ENCODE peak calls at places on chromosomes 11 and 22, in seven cellular contexts. Y is HepG2, Q is HCT116, T is K562, O is SK-N-SH, X is H1, G is GM12878. U is an unnamed sample.

GRCh38 chr11:70517996-70518907 is 119.9 kb downstream of the CTTN start:
- DNase-seq in Y (no peak), Q (no peak), T (no peak), O (peak), X (no peak), G (no peak), U (peak)

GRCh38 chr11:64916040-64916847 is 765 bp downstream of the ATG2A start:
- DNase-seq in Y (peak), Q (no peak), T (peak), O (peak), X (no peak), G (no peak), U (peak)

GRCh38 chr22:43400449-43400848 is 11.4 kb upstream of the MPPED1 start:
- DNase-seq in Y (no peak), Q (no peak), T (no peak), O (no peak), X (no peak), G (no peak), U (no peak)

GRCh38 chr11:129866328-129866727 is 29.1 kb downstream of the NFRKB start:
- DNase-seq in Y (no peak), Q (no peak), T (peak), O (no peak), X (no peak), G (no peak), U (no peak)

GRCh38 chr11:70445091-70445490 is 46.8 kb downstream of the CTTN start:
- DNase-seq in Y (no peak), Q (no peak), T (no peak), O (no peak), X (no peak), G (no peak), U (no peak)

GRCh38 chr11:58286249-58286648 is 18.2 kb upstream of the OR10W1 start:
- DNase-seq in Y (peak), Q (peak), T (peak), O (peak), X (no peak), G (no peak), U (peak)

GRCh38 chr11:119446434-119446833 is 23.5 kb upstream of the THY1 start:
- DNase-seq in Y (no peak), Q (no peak), T (no peak), O (no peak), X (no peak), G (no peak), U (no peak)

GRCh38 chr11:2792376-2793250 is 92.8 kb upstream of the KCNQ1OT1 start:
- DNase-seq in Y (no peak), Q (no peak), T (no peak), O (no peak), X (no peak), G (no peak), U (no peak)

GRCh38 chr11:131809203-131809948 is 439.0 kb downstream of the NTM start:
- DNase-seq in Y (no peak), Q (no peak), T (no peak), O (no peak), X (no peak), G (no peak), U (no peak)

GRCh38 chr22:29079218-29079901 is 6.5 kb downstream of the KREMEN1 start:
- DNase-seq in Y (no peak), Q (no peak), T (peak), O (no peak), X (no peak), G (no peak), U (no peak)

GRCh38 chr22:29080061-29080975 is 7.5 kb downstream of the KREMEN1 start:
- DNase-seq in Y (no peak), Q (no peak), T (no peak), O (peak), X (no peak), G (no peak), U (no peak)

GRCh38 chr22:29082826-29083545 is 10.2 kb downstream of the KREMEN1 start:
- DNase-seq in Y (no peak), Q (no peak), T (no peak), O (no peak), X (no peak), G (no peak), U (no peak)

GRCh38 chr22:29081499-29082236 is 8.8 kb downstream of the KREMEN1 start:
- DNase-seq in Y (no peak), Q (no peak), T (no peak), O (no peak), X (no peak), G (no peak), U (no peak)

GRCh38 chr22:29083576-29084566 is 11.0 kb downstream of the KREMEN1 start:
- DNase-seq in Y (no peak), Q (no peak), T (peak), O (no peak), X (no peak), G (no peak), U (no peak)
- H3K4me3 ChIP-seq in Y (no peak), Q (no peak), T (no peak), O (no peak), X (no peak), G (no peak), U (no peak)

DNA sequence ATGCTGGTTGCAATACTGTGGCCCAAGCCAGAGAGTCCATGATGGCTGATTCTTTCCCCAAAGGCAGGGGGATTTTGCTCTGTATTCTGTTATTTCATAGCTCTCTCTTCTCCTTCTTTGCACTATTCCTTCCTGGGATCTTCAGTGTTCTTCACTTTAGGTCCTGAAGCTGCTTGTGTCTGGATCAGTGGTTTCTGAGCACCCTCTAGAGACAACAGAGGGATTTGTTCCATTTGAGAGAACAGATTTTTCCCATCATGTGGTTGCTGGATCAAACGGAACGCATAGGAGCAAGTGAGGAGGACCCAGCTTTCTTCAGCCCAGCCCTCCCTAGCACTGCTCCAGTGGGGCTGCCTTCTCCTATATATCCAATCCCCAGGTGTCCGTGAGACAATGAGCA is 68.7 kb upstream of the SYN3 start:
- DNase-seq in Y (peak), Q (no peak), T (no peak), O (peak), X (peak), G (no peak), U (no peak)
- TF ChIP-seq SIN3A in Y (no peak), Q (no peak), T (no peak), O (no peak), X (no peak), G (no peak), U (no peak)

GRCh38 chr11:103110406-103110805 is 1.2 kb downstream of the DYNC2H1 start:
- DNase-seq in Y (no peak), Q (no peak), T (no peak), O (no peak), X (no peak), G (no peak), U (no peak)
- H3K4me3 ChIP-seq in Y (no peak), Q (no peak), T (no peak), O (peak), X (no peak), G (no peak), U (peak)

GRCh38 chr22:32308191-32308590 is 49.5 kb upstream of the RFPL3 start:
- DNase-seq in Y (no peak), Q (no peak), T (no peak), O (no peak), X (no peak), G (no peak), U (no peak)

GRCh38 chr22:32308934-32309333 is 48.7 kb upstream of the RFPL3 start:
- DNase-seq in Y (no peak), Q (no peak), T (no peak), O (no peak), X (no peak), G (no peak), U (no peak)

GRCh38 chr22:32307055-32307454 is 50.6 kb upstream of the RFPL3 start:
- DNase-seq in Y (no peak), Q (no peak), T (no peak), O (no peak), X (no peak), G (no peak), U (no peak)

GRCh38 chr22:32306561-32306960 is 51.1 kb upstream of the RFPL3 start:
- DNase-seq in Y (no peak), Q (no peak), T (no peak), O (no peak), X (no peak), G (no peak), U (no peak)

DNA sequence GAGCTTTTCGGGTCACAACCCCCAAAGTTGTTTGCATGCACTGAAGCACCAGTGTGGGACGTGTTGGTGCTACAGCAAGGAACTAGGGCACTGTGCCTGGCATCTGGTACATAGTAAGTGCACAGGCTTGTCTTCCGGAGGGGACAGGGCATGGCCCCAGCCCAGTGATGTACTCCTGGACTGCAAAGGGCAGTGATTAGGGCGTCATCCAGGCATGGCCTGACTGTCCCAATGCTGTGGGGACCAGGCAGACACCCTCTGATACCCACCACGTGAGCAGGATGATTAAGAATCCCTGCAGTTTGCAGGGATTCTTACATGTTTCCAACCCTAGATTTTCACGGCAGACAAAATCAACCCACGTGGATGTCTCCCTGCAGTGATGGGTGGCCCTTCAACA is 50.0 kb upstream of the RFPL3 start:
- DNase-seq in Y (no peak), Q (no peak), T (no peak), O (no peak), X (no peak), G (no peak), U (no peak)
- TF ChIP-seq SIN3A in Y (no peak), Q (no peak), T (no peak), O (no peak), X (no peak), G (no peak), U (no peak)

GRCh38 chr11:266676-267439 is 11.3 kb upstream of the NLRP6 start:
- DNase-seq in Y (no peak), Q (no peak), T (peak), O (no peak), X (no peak), G (no peak), U (no peak)

GRCh38 chr11:270451-271208 is 7.6 kb upstream of the NLRP6 start:
- DNase-seq in Y (no peak), Q (no peak), T (no peak), O (no peak), X (no peak), G (no peak), U (no peak)

GRCh38 chr11:271316-271715 is 6.9 kb upstream of the NLRP6 start:
- DNase-seq in Y (no peak), Q (no peak), T (no peak), O (no peak), X (no peak), G (no peak), U (no peak)

GRCh38 chr11:267491-267994 is 10.7 kb upstream of the NLRP6 start:
- DNase-seq in Y (no peak), Q (no peak), T (peak), O (no peak), X (no peak), G (peak), U (no peak)

GRCh38 chr11:269146-269890 is 8.9 kb upstream of the NLRP6 start:
- DNase-seq in Y (peak), Q (no peak), T (peak), O (no peak), X (no peak), G (peak), U (peak)
- H3K4me3 ChIP-seq in Y (peak), Q (no peak), T (peak), O (no peak), X (no peak), G (peak), U (peak)

U was measured in Panc1.